ENCODE peak calls at places on chromosomes 16 and 17, in eight cellular contexts. E is mesendoderm; P is NAMALWA; B is anterior cingulate cortex; X is neural crest cell; D is effector CD4-positive, alpha-beta T cell; S is stimulated activated CD4-positive, alpha-beta T cell treated with anti-CD3 and anti-CD28 coated beads, Interleukin-4, amount 100 ng/mL, for 4 hours; K is heart left ventricle. I is an unnamed sample.

GRCh38 chr17:76432712-76433336 is 20.1 kb downstream of the UBE2O start:
- DNase-seq in E (peak; percentile 55), D (no peak), X (no peak), B (no peak), K (no peak), P (peak; percentile 73), S (no peak), I (peak; percentile 32)

GRCh38 chr16:12419151-12419550 is 384.5 kb downstream of the CPPED1 start:
- DNase-seq in E (no peak), S (no peak), X (no peak), B (no peak), D (no peak), P (no peak), K (no peak), I (no peak)

GRCh38 chr16:24208710-24209109 is 47.4 kb upstream of the CACNG3 start:
- DNase-seq in P (no peak), E (peak; percentile 93), X (no peak), S (no peak), D (no peak), B (peak; percentile 13), K (no peak), I (no peak)

GRCh38 chr17:7146115-7146514 is 31.5 kb upstream of the ASGR2 start:
- DNase-seq in X (no peak), E (peak; percentile 70), P (no peak), K (no peak), B (no peak), S (no peak), D (no peak), I (no peak)

GRCh38 chr17:29571883-29572681 is 3.6 kb downstream of the TP53I13 start:
- DNase-seq in S (no peak), B (no peak), K (peak; percentile 52), E (no peak), P (no peak), D (no peak), X (no peak), I (peak; percentile 7)

GRCh38 chr16:8959921-8960787 is 3.6 kb downstream of the USP7 start:
- DNase-seq in P (peak; percentile 73), D (no peak), X (no peak), B (no peak), K (no peak), S (no peak), E (peak; percentile 43), I (peak; percentile 54)

GRCh38 chr17:44522883-44523671 is 19.9 kb upstream of the GPATCH8 start:
- DNase-seq in S (peak; percentile 37), X (peak; percentile 34), K (peak; percentile 73), P (peak; percentile 76), B (no peak), E (peak; percentile 83), D (peak; percentile 7), I (peak; percentile 74)

GRCh38 chr16:28537076-28537475 is 1.7 kb downstream of the NUPR1 start:
- DNase-seq in P (no peak), E (no peak), K (no peak), B (no peak), X (no peak), S (no peak), D (no peak), I (no peak)

GRCh38 chr16:17389392-17389791 is 81.4 kb downstream of the XYLT1 start:
- DNase-seq in B (no peak), D (no peak), S (no peak), K (no peak), P (no peak), X (no peak), E (no peak), I (no peak)

GRCh38 chr17:28536532-28537218 is 15.7 kb downstream of the UNC119 start:
- DNase-seq in D (no peak), B (no peak), P (no peak), E (no peak), X (no peak), S (no peak), K (no peak), I (no peak)

GRCh38 chr17:46733837-46734516 is 84.5 kb downstream of the WNT3 start:
- DNase-seq in E (no peak), S (no peak), D (no peak), X (no peak), B (no peak), P (no peak), K (no peak), I (no peak)

GRCh38 chr17:36463916-36464764 is 22.3 kb upstream of the ZNHIT3 start:
- DNase-seq in K (peak; percentile 56), P (no peak), S (peak; percentile 15), E (peak; percentile 97), D (no peak), B (peak; percentile 33), X (peak; percentile 73), I (peak; percentile 83)

GRCh38 chr16:89308391-89309333 is 91.2 kb downstream of the ZNF778 start:
- DNase-seq in D (peak; percentile 29), S (no peak), B (no peak), K (peak; percentile 14), E (peak; percentile 54), X (no peak), P (peak; percentile 74), I (no peak)

GRCh38 chr16:8374586-8374985 is 215.7 kb downstream of the TMEM114 start:
- DNase-seq in E (peak; percentile 30), B (no peak), K (no peak), D (no peak), S (no peak), X (no peak), P (no peak), I (no peak)

GRCh38 chr16:48814994-48815393 is 205.0 kb upstream of the N4BP1 start:
- DNase-seq in S (no peak), D (no peak), X (no peak), K (no peak), P (no peak), E (no peak), B (no peak), I (no peak)

GRCh38 chr17:4588391-4588790 is 4.1 kb downstream of the SMTNL2 start:
- DNase-seq in B (no peak), E (no peak), S (no peak), K (peak; percentile 81), X (no peak), P (no peak), D (no peak), I (no peak)

GRCh38 chr17:3506054-3506453 is 30.3 kb downstream of the ASPA start:
- DNase-seq in P (no peak), S (no peak), E (no peak), B (no peak), K (no peak), X (no peak), D (no peak), I (no peak)

GRCh38 chr17:38578229-38578628 is 27.5 kb downstream of the SRCIN1 start:
- DNase-seq in D (no peak), P (no peak), B (no peak), E (peak; percentile 91), K (no peak), S (no peak), X (no peak), I (no peak)

GRCh38 chr17:68711858-68712257 is 110.7 kb upstream of the FAM20A start:
- DNase-seq in E (no peak), S (no peak), K (no peak), D (no peak), P (no peak), B (no peak), X (no peak), I (no peak)

GRCh38 chr16:56994311-56994710 is 5.0 kb downstream of the NLRC5 start:
- DNase-seq in P (no peak), D (no peak), S (no peak), B (no peak), X (no peak), E (no peak), K (no peak), I (no peak)

GRCh38 chr16:56789360-56789759 is 59.4 kb downstream of the NUP93 start:
- DNase-seq in K (peak; percentile 45), X (no peak), S (no peak), B (peak; percentile 29), D (no peak), E (peak; percentile 40), P (peak; percentile 57), I (peak; percentile 57)

GRCh38 chr17:16304832-16305231 is 48.4 kb downstream of the CENPV start:
- DNase-seq in K (no peak), E (peak; percentile 75), X (peak; percentile 17), B (no peak), D (no peak), S (no peak), P (peak; percentile 42), I (peak; percentile 65)

GRCh38 chr17:10624966-10625365 is 32.1 kb downstream of the MYH3 start:
- DNase-seq in P (no peak), D (no peak), B (no peak), X (no peak), E (no peak), S (no peak), K (no peak), I (no peak)

GRCh38 chr17:31496601-31497000 is 105.1 kb downstream of the RAB11FIP4 start:
- DNase-seq in B (no peak), S (no peak), P (no peak), E (no peak), D (no peak), K (no peak), X (no peak), I (no peak)

GRCh38 chr17:14756469-14756868 is 455.6 kb downstream of the HS3ST3B1 start:
- DNase-seq in X (no peak), P (no peak), K (no peak), B (no peak), D (no peak), S (no peak), E (no peak), I (peak; percentile 68)

GRCh38 chr16:50604065-50604418 is 55.8 kb downstream of the NKD1 start:
- DNase-seq in B (no peak), X (no peak), S (no peak), K (no peak), D (no peak), P (no peak), E (no peak), I (no peak)

GRCh38 chr17:57987582-57988300 is at the start of gene VEZF1:
- DNase-seq in P (peak; percentile 74), X (peak; percentile 67), E (peak; percentile 76), K (peak; percentile 92), S (peak; percentile 67), B (peak; percentile 74), D (peak; percentile 70), I (peak; percentile 85)

GRCh38 chr17:77332034-77332971 is 191.5 kb downstream of the SEC14L1 start:
- DNase-seq in D (no peak), X (no peak), S (peak; percentile 28), B (no peak), E (no peak), P (peak; percentile 64), K (no peak), I (no peak)

GRCh38 chr16:4115209-4115940 is 867 bp downstream of the ADCY9 start:
- DNase-seq in D (peak; percentile 22), B (no peak), P (no peak), X (peak; percentile 53), S (peak; percentile 22), K (peak; percentile 74), E (peak; percentile 66), I (peak; percentile 82)